ENCODE peak calls at places on chromosomes 6 and 20, in four cellular contexts. C is brain microvascular endothelial cell, Q is body of pancreas, K is fibroblast of mammary gland. P is an unnamed sample.

GRCh38 chr6:42914546-42914945 is 1.3 kb upstream of the PTCRA start:
- DNase-seq in C (no peak), Q (no peak), K (no peak), P (no peak)

GRCh38 chr6:15824851-15825250 is 162.0 kb upstream of the DTNBP1 start:
- DNase-seq in C (no peak), Q (no peak), K (no peak), P (no peak)

GRCh38 chr6:21987501-21987957 is 309.3 kb downstream of the PRL start:
- DNase-seq in C (peak; percentile 97), Q (peak; percentile 67), K (peak; percentile 90), P (peak; percentile 86)

GRCh38 chr6:30821862-30822784 is 62.2 kb upstream of the DDR1 start:
- DNase-seq in C (peak; percentile 52), Q (no peak), K (peak; percentile 51), P (no peak)

GRCh38 chr20:31764641-31765305 is 25.7 kb downstream of the TPX2 start:
- DNase-seq in C (peak; percentile 71), Q (no peak), K (peak; percentile 22), P (no peak)

GRCh38 chr20:61931476-61932198 is 134.0 kb downstream of the TAF4 start:
- DNase-seq in C (no peak), Q (no peak), K (no peak), P (peak; percentile 46)

GRCh38 chr6:30687659-30688431 is 1.4 kb upstream of the PPP1R18 start:
- DNase-seq in C (no peak), Q (no peak), K (peak; percentile 64), P (peak; percentile 83)

GRCh38 chr20:63835031-63835858 is 4.2 kb upstream of the ZBTB46 start:
- DNase-seq in C (peak; percentile 97), Q (peak; percentile 91), K (peak; percentile 95), P (peak; percentile 97)

GRCh38 chr6:112286010-112286409 is 31.6 kb upstream of the LAMA4 start:
- DNase-seq in C (no peak), Q (no peak), K (no peak), P (no peak)

GRCh38 chr6:74044417-74045096 is 348.6 kb downstream of the CD109 start:
- DNase-seq in C (peak; percentile 51), Q (no peak), K (peak; percentile 82), P (no peak)

GRCh38 chr6:27188206-27188884 is 59.2 kb upstream of the PRSS16 start:
- DNase-seq in C (peak; percentile 72), Q (peak; percentile 56), K (peak; percentile 78), P (no peak)

GRCh38 chr6:31907158-31907813 is 5.4 kb upstream of the ZBTB12 start:
- DNase-seq in C (peak; percentile 36), Q (no peak), K (peak; percentile 91), P (no peak)

GRCh38 chr20:62350098-62350628 is 16.9 kb downstream of the LAMA5 start:
- DNase-seq in C (no peak), Q (no peak), K (no peak), P (peak; percentile 93)

GRCh38 chr6:40343318-40343886 is 243.8 kb downstream of the LRFN2 start:
- DNase-seq in C (no peak), Q (no peak), K (no peak), P (no peak)

GRCh38 chr6:132412656-132413500 is 11.6 kb upstream of the MOXD1 start:
- DNase-seq in C (peak; percentile 38), Q (no peak), K (no peak), P (no peak)

GRCh38 chr6:69953491-69953890 is 87.1 kb downstream of the COL19A1 start:
- DNase-seq in C (no peak), Q (peak; percentile 26), K (no peak), P (no peak)

GRCh38 chr6:126540161-126540560 is 200.2 kb downstream of the CENPW start:
- DNase-seq in C (no peak), Q (no peak), K (peak; percentile 50), P (no peak)

GRCh38 chr6:34644716-34645115 is 51.9 kb downstream of the ILRUN start:
- DNase-seq in C (no peak), Q (no peak), K (peak; percentile 30), P (no peak)

GRCh38 chr6:6859722-6860121 is 248.0 kb upstream of the RREB1 start:
- DNase-seq in C (no peak), Q (no peak), K (no peak), P (no peak)

GRCh38 chr6:75409286-75409685 is 84.3 kb downstream of the FILIP1 start:
- DNase-seq in C (no peak), Q (no peak), K (peak; percentile 49), P (no peak)

GRCh38 chr6:163645560-163645959 is 231.0 kb downstream of the QKI start:
- DNase-seq in C (no peak), Q (no peak), K (no peak), P (no peak)

GRCh38 chr6:21665436-21666199 is 72.1 kb downstream of the SOX4 start:
- DNase-seq in C (no peak), Q (no peak), K (no peak), P (peak; percentile 76)

GRCh38 chr6:129297592-129297991 is 412.4 kb downstream of the ARHGAP18 start:
- DNase-seq in C (no peak), Q (no peak), K (no peak), P (no peak)

GRCh38 chr6:84635081-84635745 is 129.2 kb downstream of the TBX18 start:
- DNase-seq in C (peak; percentile 84), Q (no peak), K (no peak), P (no peak)

GRCh38 chr6:116352515-116353471 is 18.0 kb upstream of the DSE start:
- DNase-seq in C (no peak), Q (no peak), K (peak; percentile 69), P (no peak)

GRCh38 chr6:4603291-4603690 is 172.9 kb upstream of the CDYL start:
- DNase-seq in C (peak; percentile 79), Q (peak; percentile 31), K (peak; percentile 98), P (peak; percentile 70)

GRCh38 chr6:106895703-106896040 is 78.9 kb downstream of the CD24 start:
- DNase-seq in C (no peak), Q (no peak), K (no peak), P (no peak)

GRCh38 chr6:147986891-147987290 is 355.7 kb upstream of the SASH1 start:
- DNase-seq in C (no peak), Q (no peak), K (no peak), P (no peak)

GRCh38 chr6:24905485-24905884 is 30.3 kb downstream of the RIPOR2 start:
- DNase-seq in C (no peak), Q (no peak), K (peak; percentile 37), P (no peak)

GRCh38 chr6:169224185-169224695 is 29.4 kb downstream of the THBS2 start:
- DNase-seq in C (peak; percentile 73), Q (no peak), K (peak; percentile 96), P (peak; percentile 54)

GRCh38 chr6:11272491-11273192 is 40.2 kb upstream of the NEDD9 start:
- DNase-seq in C (no peak), Q (no peak), K (no peak), P (no peak)

GRCh38 chr6:11268978-11269377 is 36.5 kb upstream of the NEDD9 start:
- DNase-seq in C (no peak), Q (no peak), K (no peak), P (no peak)

GRCh38 chr6:11271228-11271627 is 38.8 kb upstream of the NEDD9 start:
- DNase-seq in C (no peak), Q (peak; percentile 35), K (no peak), P (no peak)

GRCh38 chr6:11271637-11272036 is 39.2 kb upstream of the NEDD9 start:
- DNase-seq in C (no peak), Q (no peak), K (no peak), P (no peak)

GRCh38 chr6:11270030-11271027 is 37.9 kb upstream of the NEDD9 start:
- DNase-seq in C (peak; percentile 5), Q (peak; percentile 29), K (no peak), P (no peak)
- H3K4me3 ChIP-seq in C (no peak overlapping the region), Q (no peak overlapping the region), K (no peak overlapping the region), P (no peak overlapping the region)

GRCh38 chr6:88709819-88710246 is 253.6 kb downstream of the RNGTT start:
- DNase-seq in C (no peak), Q (no peak), K (no peak), P (no peak)

GRCh38 chr6:88708197-88708744 is 255.1 kb downstream of the RNGTT start:
- DNase-seq in C (no peak), Q (no peak), K (peak; percentile 8), P (no peak)

DNA sequence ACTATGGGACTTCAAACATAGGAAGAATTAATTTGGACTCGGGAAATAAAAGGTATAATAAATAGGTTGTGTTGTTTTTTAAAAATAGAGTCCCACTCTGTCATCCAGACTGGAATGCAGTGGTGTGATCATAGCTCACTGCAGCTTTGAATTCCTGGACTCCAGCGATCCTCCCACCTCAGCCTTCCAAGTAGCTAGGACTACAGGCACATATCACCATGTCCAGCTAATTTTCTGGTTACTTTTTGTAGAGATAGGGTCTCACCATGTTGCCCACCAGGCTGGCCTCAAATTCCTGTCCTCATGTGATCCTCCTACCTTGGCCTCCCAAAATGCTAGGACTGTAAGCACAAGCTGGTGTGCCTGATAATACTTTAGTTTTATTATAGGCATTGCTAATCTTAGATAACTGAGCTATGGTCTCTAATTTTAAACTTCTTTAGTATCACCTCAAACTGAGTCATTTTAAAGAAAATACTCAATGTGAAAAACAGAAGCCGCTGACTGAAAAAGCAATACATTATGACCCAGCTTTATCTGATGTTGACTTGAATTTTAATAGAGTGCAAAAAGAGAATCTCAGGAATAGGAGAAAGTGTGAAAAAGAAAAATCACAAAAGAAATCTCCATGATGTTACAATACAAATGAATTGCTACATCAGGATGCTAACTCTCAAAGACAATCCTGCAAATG is 251.0 kb downstream of the RNGTT start:
- DNase-seq in C (peak; percentile 17), Q (no peak), K (no peak), P (no peak)
- TF ChIP-seq CTCF in C (no peak), Q (no peak), K (no peak), P (no peak)

DNA sequence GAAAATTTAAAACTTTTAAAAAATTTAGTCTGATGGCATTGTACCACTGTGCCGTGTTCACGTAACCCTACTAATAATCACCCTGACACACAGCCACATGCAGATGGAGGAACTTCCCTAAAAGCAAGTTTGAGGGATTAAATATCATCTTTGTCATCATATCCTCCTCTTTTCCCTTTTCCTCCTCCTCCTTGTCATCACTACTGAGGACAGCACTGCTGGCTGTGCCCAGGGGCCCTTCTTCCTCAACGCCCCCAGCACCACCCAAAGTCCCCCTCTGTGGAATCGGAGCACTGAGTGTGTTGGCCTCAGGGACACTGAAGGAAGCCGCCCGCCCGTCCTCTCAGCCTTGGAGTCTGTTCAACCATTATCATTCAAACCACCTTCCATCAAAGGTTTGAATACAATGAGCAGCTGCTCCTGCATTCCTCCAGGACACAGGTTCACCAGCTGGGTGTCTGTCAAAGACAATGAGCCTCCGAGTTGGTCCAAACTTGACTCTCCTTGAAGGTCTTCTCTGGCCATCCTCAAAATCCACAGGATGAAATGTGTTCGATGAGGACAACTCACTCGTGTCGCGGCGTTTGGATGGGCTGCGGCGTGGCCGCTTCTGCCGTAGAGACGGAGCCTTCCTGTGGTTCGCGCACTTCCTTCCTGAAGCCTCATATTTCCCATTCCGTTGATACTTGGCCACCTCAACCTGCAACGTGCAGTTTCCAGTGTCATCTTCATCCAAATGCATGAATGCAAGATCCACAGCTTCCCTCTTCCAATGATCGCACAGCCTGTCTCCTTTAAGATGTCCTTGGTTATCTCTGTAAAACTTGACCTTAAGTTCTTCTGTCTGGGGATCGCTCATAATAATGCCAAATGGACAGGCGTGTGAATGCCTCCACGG is 23.3 kb downstream of the NQO2 start:
- DNase-seq in C (peak; percentile 2), Q (no peak), K (peak; percentile 3), P (no peak)
- H3K4me3 ChIP-seq in C (peak overlapping the region; percentile 43), Q (peak overlapping the region; percentile 34), K (peak overlapping the region; percentile 20), P (peak overlapping the region; percentile 74)

DNA sequence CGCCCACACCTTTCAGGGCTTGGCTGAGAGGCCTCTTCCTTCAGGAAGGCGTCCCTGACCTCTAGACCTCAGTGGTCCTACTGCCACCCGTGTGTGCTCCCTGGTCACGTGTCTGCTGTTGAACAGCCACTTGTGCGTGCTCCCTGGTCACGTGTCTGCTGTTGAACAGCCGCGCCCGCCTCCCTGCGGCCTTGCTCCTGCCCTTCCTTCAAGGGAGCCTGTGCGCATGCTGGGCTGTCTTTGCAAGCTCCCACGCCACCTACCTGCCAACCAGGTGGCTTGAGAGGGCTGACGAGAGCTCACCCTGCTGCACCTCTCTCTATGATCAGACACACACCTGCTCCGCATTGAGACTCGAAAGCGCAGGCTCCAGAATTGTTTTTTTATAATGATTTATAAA is 179.3 kb downstream of the BMP7 start:
- DNase-seq in C (no peak), Q (no peak), K (no peak), P (peak; percentile 37)
- TF ChIP-seq CTCF in C (no peak), Q (no peak), K (no peak), P (no peak)

P was measured in kidney.